ENCODE peak calls at places on chromosomes 6 and 20, in four cellular contexts. M is AG10803, G is cardiac fibroblast, H is kidney. I is an unnamed sample.

GRCh38 chr6:154951400-154952200 is 43.5 kb upstream of the TIAM2 start:
- DNase-seq in H (no peak), M (no peak), G (no peak), I (no peak)

GRCh38 chr6:160737934-160738333 is 35.9 kb downstream of the PLG start:
- DNase-seq in G (no peak), H (no peak), M (no peak), I (no peak)

GRCh38 chr6:107272246-107272645 is 156.9 kb upstream of the BEND3 start:
- DNase-seq in H (no peak), M (no peak), G (no peak), I (no peak)

GRCh38 chr6:154404791-154405400 is 48.3 kb upstream of the IPCEF1 start:
- DNase-seq in G (peak), M (peak), H (no peak), I (no peak)

GRCh38 chr6:142542704-142543233 is 241.0 kb downstream of the ADGRG6 start:
- DNase-seq in M (peak), G (peak), H (no peak), I (no peak)

GRCh38 chr6:91786474-91787184 is 1199.8 kb upstream of the MAP3K7 start:
- DNase-seq in H (no peak), G (no peak), M (no peak), I (no peak)

GRCh38 chr6:81067057-81067456 is 685.4 kb downstream of the TENT5A start:
- DNase-seq in H (no peak), M (peak), G (no peak), I (peak)

GRCh38 chr20:24610341-24611115 is 141.1 kb downstream of the SYNDIG1 start:
- DNase-seq in G (no peak), M (peak), H (no peak), I (peak)

GRCh38 chr6:134374486-134374885 is 56.6 kb upstream of the SGK1 start:
- DNase-seq in G (no peak), H (no peak), M (peak), I (no peak)

GRCh38 chr20:48824830-48825550 is 2.8 kb downstream of the PREX1 start:
- DNase-seq in G (no peak), H (no peak), M (no peak), I (peak)

DNA sequence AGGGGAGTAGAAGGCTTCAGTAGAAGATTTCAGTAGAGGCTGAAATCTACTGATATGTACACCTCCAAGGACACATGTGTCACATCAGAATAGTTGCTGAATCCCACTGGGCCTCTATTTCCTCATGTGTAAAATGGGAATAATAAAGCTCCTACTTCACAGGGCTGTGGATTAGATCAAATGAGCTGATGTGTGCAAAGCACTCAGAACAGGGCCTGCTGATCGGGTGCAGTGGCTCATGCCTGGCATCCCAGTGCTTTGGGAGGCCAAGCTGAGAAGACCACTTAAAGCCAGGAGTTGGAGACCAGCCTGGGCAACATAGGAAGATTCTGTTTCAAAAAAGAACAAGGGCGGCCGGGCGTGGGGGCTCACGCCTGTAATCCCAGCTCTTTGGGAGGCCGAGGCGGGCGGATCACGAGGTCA is 8.1 kb upstream of the AP5S1 start:
- DNase-seq in M (no peak), H (no peak), G (no peak), I (no peak)
- H3K4me3 ChIP-seq in M (no peak), H (peak), G (no peak), I (no peak)

DNA sequence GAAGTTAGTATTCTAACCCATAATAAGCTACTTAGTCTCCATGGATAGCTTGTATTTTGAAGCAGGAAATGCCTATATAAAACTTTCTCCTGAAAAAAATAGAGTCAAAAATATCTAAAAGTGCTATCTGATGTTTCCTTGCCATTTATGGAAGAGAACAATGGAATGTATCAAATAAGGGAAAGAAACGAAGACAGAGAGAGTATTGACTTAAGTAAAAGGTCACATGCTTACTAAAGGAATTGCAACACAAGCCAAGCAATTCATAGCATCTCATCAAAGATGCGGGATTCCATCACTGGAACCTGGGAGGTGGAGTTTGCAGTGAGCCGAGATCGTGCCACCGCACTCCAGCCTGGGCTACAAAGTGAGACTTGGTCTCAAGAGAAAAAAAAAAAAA is 112.9 kb upstream of the DTNBP1 start:
- DNase-seq in M (no peak), G (peak), H (no peak), I (no peak)
- H3K4me3 ChIP-seq in M (no peak), G (no peak), H (no peak), I (no peak)

GRCh38 chr6:159590794-159591193 is 102.2 kb downstream of the SOD2 start:
- DNase-seq in H (no peak), M (no peak), G (no peak), I (no peak)

GRCh38 chr6:159594750-159595117 is 98.3 kb downstream of the SOD2 start:
- DNase-seq in M (peak), H (no peak), G (peak), I (peak)

GRCh38 chr6:159594106-159594749 is 98.8 kb downstream of the SOD2 start:
- DNase-seq in G (peak), H (no peak), M (peak), I (no peak)

GRCh38 chr6:159595173-159595572 is 97.9 kb downstream of the SOD2 start:
- DNase-seq in G (peak), M (peak), H (no peak), I (no peak)
- H3K4me3 ChIP-seq in G (no peak), M (peak), H (no peak), I (no peak)

DNA sequence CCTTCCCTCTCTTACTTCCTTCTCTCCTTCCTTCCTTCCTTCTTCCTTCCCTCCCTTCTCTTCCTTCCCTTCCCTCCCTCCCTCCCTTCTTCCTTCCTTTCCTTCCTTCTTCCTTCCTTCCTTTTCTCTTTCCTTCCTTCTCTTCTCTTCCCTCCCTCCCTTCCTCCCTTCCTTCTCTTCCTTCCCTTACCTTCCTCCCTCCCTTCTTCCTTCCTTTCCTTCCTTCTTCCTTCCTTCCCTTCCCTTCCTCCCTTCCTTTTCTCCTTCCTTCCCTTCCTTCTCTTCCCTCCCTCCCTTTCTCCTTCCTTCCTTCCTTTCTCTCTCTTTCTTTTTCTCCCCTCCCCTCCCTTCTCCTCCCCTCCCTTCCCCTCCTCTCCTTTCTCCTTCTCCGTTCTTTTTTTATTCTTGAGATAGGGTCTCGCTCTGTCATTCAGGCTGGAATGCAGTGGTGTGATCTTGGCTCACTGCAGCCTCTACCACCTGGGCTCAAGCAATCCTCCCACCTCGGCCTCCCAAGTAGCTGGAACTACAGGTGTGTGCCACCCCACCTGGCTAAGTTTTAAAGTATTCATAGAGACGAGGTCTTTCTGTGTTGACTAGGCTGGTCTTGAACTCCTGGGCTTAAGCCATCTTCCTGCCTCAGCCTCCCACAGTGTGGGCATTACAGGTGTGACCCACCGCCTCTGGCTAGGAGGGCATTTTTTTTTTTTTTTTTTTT is 1.1 kb upstream of the ZNF512B start:
- DNase-seq in H (no peak), G (no peak), M (no peak), I (no peak)
- H3K4me3 ChIP-seq in H (no peak), G (no peak), M (no peak), I (no peak)

GRCh38 chr6:41894366-41895299 is 542 bp downstream of the USP49 start:
- DNase-seq in H (no peak), M (no peak), G (peak), I (peak)
- H3K4me3 ChIP-seq in H (peak), M (peak), G (peak), I (peak)

GRCh38 chr6:111988926-111989325 is 65.0 kb upstream of the CCN6 start:
- DNase-seq in M (no peak), G (no peak), H (no peak), I (no peak)
- H3K4me3 ChIP-seq in M (no peak), G (no peak), H (no peak), I (no peak)

DNA sequence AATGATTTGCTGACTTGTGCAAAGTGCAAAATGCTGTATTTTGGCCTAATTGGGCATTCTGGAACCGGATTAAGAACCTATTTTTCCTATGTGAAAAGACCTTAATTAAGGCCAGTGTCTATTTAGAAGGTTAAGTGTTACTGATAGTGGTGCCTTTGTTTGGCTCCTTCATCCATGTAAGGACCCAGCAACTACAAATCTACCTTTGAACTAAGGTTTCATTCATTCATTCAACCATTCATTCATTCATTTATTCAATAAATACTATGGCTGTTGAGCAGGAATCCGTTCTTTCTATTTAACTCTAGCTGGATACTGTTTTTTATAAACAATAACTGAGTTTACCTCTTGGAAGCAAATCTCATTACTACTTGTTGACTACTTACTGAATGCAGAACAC is 33.6 kb downstream of the MAPK14 start:
- DNase-seq in M (no peak), H (no peak), G (no peak), I (no peak)
- H3K4me3 ChIP-seq in M (no peak), H (no peak), G (no peak), I (no peak)

GRCh38 chr20:23436681-23437080 is 2.8 kb upstream of the CSTL1 start:
- DNase-seq in M (no peak), G (peak), H (no peak), I (no peak)

GRCh38 chr20:23433628-23434027 is 5.9 kb upstream of the CSTL1 start:
- DNase-seq in G (no peak), H (no peak), M (no peak), I (no peak)

GRCh38 chr20:23437126-23437894 is 2.2 kb upstream of the CSTL1 start:
- DNase-seq in M (no peak), G (no peak), H (no peak), I (no peak)

GRCh38 chr20:23435675-23436539 is 3.6 kb upstream of the CSTL1 start:
- DNase-seq in G (peak), M (no peak), H (no peak), I (no peak)

GRCh38 chr20:23434521-23435313 is 4.8 kb upstream of the CSTL1 start:
- DNase-seq in G (no peak), M (no peak), H (no peak), I (no peak)
- H3K4me3 ChIP-seq in G (no peak), M (no peak), H (no peak), I (no peak)

I was measured in A673.